ENCODE peak calls at places on chromosomes 12 and 14, in four cellular contexts. D is cardiac muscle cell, X is aorta, L is endothelial cell of umbilical vein. T is an unnamed sample.

GRCh38 chr12:66491812-66492361 is 187.0 kb downstream of the GRIP1 start:
- DNase-seq in D (no peak), L (no peak), X (no peak), T (no peak)

GRCh38 chr12:123948401-123949117 is 24.1 kb downstream of the CCDC92 start:
- DNase-seq in D (no peak), L (no peak), X (no peak), T (no peak)

GRCh38 chr12:130847097-130847496 is 8.0 kb upstream of the STX2 start:
- DNase-seq in D (no peak), L (no peak), X (no peak), T (no peak)

GRCh38 chr12:48980953-48981756 is 3.0 kb downstream of the WNT1 start:
- DNase-seq in X (peak), L (no peak), D (no peak), T (no peak)

GRCh38 chr12:27865421-27865820 is 85.4 kb upstream of the MANSC4 start:
- DNase-seq in D (no peak), X (no peak), L (no peak), T (no peak)

GRCh38 chr12:19892186-19892585 is 452.9 kb downstream of the AEBP2 start:
- DNase-seq in D (no peak), L (peak), X (no peak), T (no peak)

GRCh38 chr12:92597997-92598396 is 104.8 kb upstream of the PLEKHG7 start:
- DNase-seq in L (no peak), X (no peak), D (no peak), T (no peak)

GRCh38 chr12:8899835-8900234 is 14.5 kb upstream of the PHC1 start:
- DNase-seq in X (no peak), D (no peak), L (no peak), T (no peak)

DNA sequence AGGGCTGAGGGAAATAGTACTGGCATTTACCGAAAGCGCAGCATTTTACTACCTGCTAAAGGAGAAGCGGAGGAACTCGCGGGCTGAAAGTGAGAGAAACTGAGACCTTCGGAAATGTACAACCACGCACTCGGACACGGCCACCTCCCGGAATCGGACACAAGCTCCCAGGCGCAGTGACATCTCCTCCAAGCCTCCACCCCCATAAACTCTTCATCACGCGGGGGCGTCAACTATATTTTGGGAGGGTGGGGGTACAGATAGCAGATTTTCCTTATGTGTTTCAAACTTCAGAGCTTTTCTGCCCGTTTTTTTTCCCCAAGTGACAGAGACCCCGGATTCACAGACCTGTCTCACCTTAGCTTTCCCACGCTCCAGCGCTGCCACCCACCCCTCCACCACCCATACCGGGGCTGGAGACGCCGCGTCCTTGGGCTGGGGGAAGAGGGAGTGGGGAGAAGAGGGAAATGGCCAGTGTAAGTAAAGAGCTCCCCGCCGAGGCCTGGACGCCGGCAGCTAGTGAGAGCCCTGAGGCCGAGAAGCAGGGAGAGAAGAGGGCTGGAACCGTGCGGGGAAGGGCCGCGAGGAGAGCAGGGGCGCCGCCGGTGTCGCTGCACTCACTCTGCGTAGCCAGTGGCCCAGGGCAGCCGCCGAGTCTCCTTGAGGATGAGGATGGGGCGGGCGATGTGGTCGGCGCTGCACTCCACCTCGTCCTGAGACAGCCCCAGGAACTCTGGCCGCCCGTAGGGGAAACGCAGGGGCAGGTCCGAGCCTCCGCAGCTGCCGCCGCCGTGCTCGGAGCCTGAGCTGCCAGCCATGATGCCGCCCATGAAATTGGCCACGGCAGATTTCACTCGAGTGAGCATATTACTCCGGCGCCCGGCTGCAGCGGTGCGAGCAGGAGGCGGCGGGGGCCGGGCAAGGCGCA is 815 bp downstream of the PPM1H start:
- DNase-seq in L (peak), D (peak), X (peak), T (peak)
- H3K27ac ChIP-seq in L (no peak), D (no peak), X (peak), T (no peak)

DNA sequence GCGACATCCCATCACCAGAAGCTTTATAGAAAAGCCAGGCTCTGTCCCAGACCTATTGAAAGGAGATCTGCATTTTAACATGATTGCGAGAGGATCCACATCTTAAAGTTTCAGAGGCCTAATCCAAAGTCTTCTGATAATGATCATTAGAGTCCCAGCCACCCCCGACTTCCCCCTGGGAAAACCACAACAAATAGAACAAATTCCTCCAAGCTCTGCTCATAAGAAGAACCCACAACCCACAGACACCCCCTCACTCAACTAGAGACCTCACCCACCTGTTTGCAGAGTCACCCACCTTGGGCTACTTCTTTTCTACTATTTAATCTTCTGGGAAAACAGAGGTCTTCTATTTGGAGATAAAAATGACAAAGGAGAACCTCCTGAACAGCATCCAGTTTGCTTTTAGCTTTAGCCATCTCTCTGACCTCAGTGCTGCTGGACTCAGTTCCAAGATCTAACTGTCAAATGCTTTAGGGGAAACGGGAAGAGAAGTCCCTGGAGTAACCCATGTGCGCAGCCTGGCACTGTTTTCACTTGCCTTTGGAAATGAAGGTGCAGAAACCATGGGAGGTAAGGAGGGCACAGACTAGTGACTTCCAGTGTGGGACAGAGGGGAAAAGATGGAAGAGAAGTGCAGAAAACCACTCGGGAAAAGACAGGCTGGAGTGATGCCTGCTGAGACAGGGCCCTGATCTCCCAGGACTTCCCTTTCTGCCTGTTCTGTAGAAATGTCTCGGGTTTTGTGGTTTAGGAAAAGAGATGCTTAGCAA is 124.9 kb upstream of the HIF1A start:
- DNase-seq in L (no peak), X (no peak), D (no peak), T (no peak)
- H3K27ac ChIP-seq in L (no peak), X (no peak), D (no peak), T (no peak)

GRCh38 chr12:64794305-64794704 is 30.1 kb upstream of the TBC1D30 start:
- DNase-seq in X (no peak), D (no peak), L (no peak), T (no peak)

GRCh38 chr12:64793610-64794009 is 30.8 kb upstream of the TBC1D30 start:
- DNase-seq in L (no peak), X (no peak), D (no peak), T (no peak)

GRCh38 chr12:64798165-64798564 is 26.3 kb upstream of the TBC1D30 start:
- DNase-seq in D (no peak), X (no peak), L (no peak), T (no peak)

GRCh38 chr12:64797156-64797555 is 27.3 kb upstream of the TBC1D30 start:
- DNase-seq in D (no peak), L (no peak), X (no peak), T (no peak)

GRCh38 chr12:64796205-64796845 is 28.1 kb upstream of the TBC1D30 start:
- DNase-seq in L (peak), D (peak), X (no peak), T (peak)
- H3K27ac ChIP-seq in L (no peak), D (no peak), X (no peak), T (no peak)

GRCh38 chr12:46364777-46365580 is 7.6 kb downstream of the SLC38A2 start:
- DNase-seq in L (peak), X (peak), D (no peak), T (peak)

GRCh38 chr12:46367351-46368029 is 5.1 kb downstream of the SLC38A2 start:
- DNase-seq in L (peak), X (no peak), D (no peak), T (no peak)

GRCh38 chr12:46364300-46364696 is 8.3 kb downstream of the SLC38A2 start:
- DNase-seq in D (no peak), X (no peak), L (no peak), T (no peak)

GRCh38 chr12:46366771-46367170 is 5.8 kb downstream of the SLC38A2 start:
- DNase-seq in L (no peak), D (no peak), X (no peak), T (no peak)

DNA sequence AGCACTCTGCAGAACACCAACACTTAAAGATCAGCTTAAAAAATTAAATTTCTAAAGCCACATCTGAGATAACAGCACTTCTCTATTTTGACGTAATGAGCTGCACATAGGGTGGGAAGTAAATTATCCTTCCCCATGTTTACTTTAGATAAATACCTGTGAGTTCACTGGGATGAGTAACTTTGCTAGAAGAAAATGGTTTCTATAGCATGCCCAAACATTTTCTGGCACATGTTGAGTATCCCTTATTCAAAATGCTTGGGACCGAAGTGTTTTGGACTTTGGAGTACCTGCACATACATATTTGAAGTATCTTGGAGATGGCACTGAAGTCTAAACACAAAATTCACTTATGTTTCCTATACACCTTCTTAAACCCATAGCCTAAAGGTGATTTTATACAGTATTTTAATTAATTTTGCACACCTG is 6.6 kb downstream of the SLC38A2 start:
- DNase-seq in D (no peak), L (no peak), X (no peak), T (no peak)
- H3K27ac ChIP-seq in D (peak), L (peak), X (no peak), T (peak)

GRCh38 chr14:80325688-80326087 is 114.4 kb upstream of the DIO2 start:
- DNase-seq in X (no peak), L (no peak), D (no peak), T (no peak)

GRCh38 chr14:80325112-80325511 is 113.8 kb upstream of the DIO2 start:
- DNase-seq in X (no peak), D (no peak), L (no peak), T (no peak)

GRCh38 chr14:80324649-80325048 is 113.3 kb upstream of the DIO2 start:
- DNase-seq in X (no peak), L (no peak), D (no peak), T (no peak)

GRCh38 chr14:80323266-80323665 is 112.0 kb upstream of the DIO2 start:
- DNase-seq in X (no peak), L (no peak), D (no peak), T (no peak)
- H3K27ac ChIP-seq in X (no peak), L (no peak), D (no peak), T (no peak)